ENCODE peak calls at places on chromosomes 16 and 17, in nine cellular contexts. One of them, this sample, is unnamed.

GRCh38 chr16:85798901-85799496 is 345 bp downstream of the EMC8 start:
- DNase-seq in A549: peak
- DNase-seq in stimulated activated CD4-positive, alpha-beta T cell treated with anti-CD3 and anti-CD28 coated beads, Interleukin-1b, Interleukin-23, amount 100 ng/mL, for 24 hours: peak
- DNase-seq in left ventricle myocardium superior: peak
- DNase-seq in Peyer's patch: no peak
- DNase-seq in nucleus accumbens: no peak
- DNase-seq in GM19239: peak
- DNase-seq in omental fat pad: no peak
- DNase-seq in activated T-helper 1 cell treated with anti-CD3 and anti-CD28 coated beads, Interleukin-12 subunit alpha, Interleukin-12 subunit beta, Interleukin-2, Interleukin-4 antibody, amounts not matched to agents 30 ng/mL and 10 ng/mL and 1 ng/mL, durations not matched to agents 14 hours and 24 hours and 36 hours: peak
- DNase-seq in this sample: no peak

GRCh38 chr17:19384723-19385391 is 2.1 kb downstream of the MFAP4 start:
- DNase-seq in A549: no peak
- DNase-seq in stimulated activated CD4-positive, alpha-beta T cell treated with anti-CD3 and anti-CD28 coated beads, Interleukin-1b, Interleukin-23, amount 100 ng/mL, for 24 hours: no peak
- DNase-seq in left ventricle myocardium superior: peak
- DNase-seq in Peyer's patch: peak
- DNase-seq in nucleus accumbens: peak
- DNase-seq in GM19239: no peak
- DNase-seq in omental fat pad: peak
- DNase-seq in activated T-helper 1 cell treated with anti-CD3 and anti-CD28 coated beads, Interleukin-12 subunit alpha, Interleukin-12 subunit beta, Interleukin-2, Interleukin-4 antibody, amounts not matched to agents 30 ng/mL and 10 ng/mL and 1 ng/mL, durations not matched to agents 14 hours and 24 hours and 36 hours: no peak
- DNase-seq in this sample: no peak

GRCh38 chr17:81961087-81961514 is at the start of gene NOTUM:
- DNase-seq in A549: no peak
- DNase-seq in stimulated activated CD4-positive, alpha-beta T cell treated with anti-CD3 and anti-CD28 coated beads, Interleukin-1b, Interleukin-23, amount 100 ng/mL, for 24 hours: no peak
- DNase-seq in left ventricle myocardium superior: no peak
- DNase-seq in Peyer's patch: no peak
- DNase-seq in nucleus accumbens: no peak
- DNase-seq in GM19239: no peak
- DNase-seq in omental fat pad: no peak
- DNase-seq in activated T-helper 1 cell treated with anti-CD3 and anti-CD28 coated beads, Interleukin-12 subunit alpha, Interleukin-12 subunit beta, Interleukin-2, Interleukin-4 antibody, amounts not matched to agents 30 ng/mL and 10 ng/mL and 1 ng/mL, durations not matched to agents 14 hours and 24 hours and 36 hours: no peak
- DNase-seq in this sample: no peak

GRCh38 chr17:3502466-3502865 is 26.7 kb downstream of the ASPA start:
- DNase-seq in A549: no peak
- DNase-seq in stimulated activated CD4-positive, alpha-beta T cell treated with anti-CD3 and anti-CD28 coated beads, Interleukin-1b, Interleukin-23, amount 100 ng/mL, for 24 hours: no peak
- DNase-seq in left ventricle myocardium superior: no peak
- DNase-seq in Peyer's patch: no peak
- DNase-seq in nucleus accumbens: peak
- DNase-seq in GM19239: no peak
- DNase-seq in omental fat pad: no peak
- DNase-seq in activated T-helper 1 cell treated with anti-CD3 and anti-CD28 coated beads, Interleukin-12 subunit alpha, Interleukin-12 subunit beta, Interleukin-2, Interleukin-4 antibody, amounts not matched to agents 30 ng/mL and 10 ng/mL and 1 ng/mL, durations not matched to agents 14 hours and 24 hours and 36 hours: no peak
- DNase-seq in this sample: no peak

GRCh38 chr16:51116353-51116752 is 34.7 kb downstream of the SALL1 start:
- DNase-seq in A549: no peak
- DNase-seq in stimulated activated CD4-positive, alpha-beta T cell treated with anti-CD3 and anti-CD28 coated beads, Interleukin-1b, Interleukin-23, amount 100 ng/mL, for 24 hours: no peak
- DNase-seq in left ventricle myocardium superior: no peak
- DNase-seq in Peyer's patch: no peak
- DNase-seq in nucleus accumbens: no peak
- DNase-seq in GM19239: no peak
- DNase-seq in omental fat pad: no peak
- DNase-seq in activated T-helper 1 cell treated with anti-CD3 and anti-CD28 coated beads, Interleukin-12 subunit alpha, Interleukin-12 subunit beta, Interleukin-2, Interleukin-4 antibody, amounts not matched to agents 30 ng/mL and 10 ng/mL and 1 ng/mL, durations not matched to agents 14 hours and 24 hours and 36 hours: no peak
- DNase-seq in this sample: no peak

GRCh38 chr17:77436058-77436442 is 295.3 kb downstream of the SEC14L1 start:
- DNase-seq in A549: no peak
- DNase-seq in stimulated activated CD4-positive, alpha-beta T cell treated with anti-CD3 and anti-CD28 coated beads, Interleukin-1b, Interleukin-23, amount 100 ng/mL, for 24 hours: no peak
- DNase-seq in left ventricle myocardium superior: peak
- DNase-seq in Peyer's patch: no peak
- DNase-seq in nucleus accumbens: no peak
- DNase-seq in GM19239: no peak
- DNase-seq in omental fat pad: no peak
- DNase-seq in activated T-helper 1 cell treated with anti-CD3 and anti-CD28 coated beads, Interleukin-12 subunit alpha, Interleukin-12 subunit beta, Interleukin-2, Interleukin-4 antibody, amounts not matched to agents 30 ng/mL and 10 ng/mL and 1 ng/mL, durations not matched to agents 14 hours and 24 hours and 36 hours: no peak
- DNase-seq in this sample: no peak

GRCh38 chr17:35094902-35095301 is 24.8 kb downstream of the RAD51D start:
- DNase-seq in A549: peak
- DNase-seq in stimulated activated CD4-positive, alpha-beta T cell treated with anti-CD3 and anti-CD28 coated beads, Interleukin-1b, Interleukin-23, amount 100 ng/mL, for 24 hours: no peak
- DNase-seq in left ventricle myocardium superior: no peak
- DNase-seq in Peyer's patch: no peak
- DNase-seq in nucleus accumbens: no peak
- DNase-seq in GM19239: no peak
- DNase-seq in omental fat pad: no peak
- DNase-seq in activated T-helper 1 cell treated with anti-CD3 and anti-CD28 coated beads, Interleukin-12 subunit alpha, Interleukin-12 subunit beta, Interleukin-2, Interleukin-4 antibody, amounts not matched to agents 30 ng/mL and 10 ng/mL and 1 ng/mL, durations not matched to agents 14 hours and 24 hours and 36 hours: no peak
- DNase-seq in this sample: no peak

GRCh38 chr17:77049440-77049839 is 91.3 kb upstream of the SEC14L1 start:
- DNase-seq in A549: no peak
- DNase-seq in stimulated activated CD4-positive, alpha-beta T cell treated with anti-CD3 and anti-CD28 coated beads, Interleukin-1b, Interleukin-23, amount 100 ng/mL, for 24 hours: no peak
- DNase-seq in left ventricle myocardium superior: no peak
- DNase-seq in Peyer's patch: no peak
- DNase-seq in nucleus accumbens: no peak
- DNase-seq in GM19239: no peak
- DNase-seq in omental fat pad: no peak
- DNase-seq in activated T-helper 1 cell treated with anti-CD3 and anti-CD28 coated beads, Interleukin-12 subunit alpha, Interleukin-12 subunit beta, Interleukin-2, Interleukin-4 antibody, amounts not matched to agents 30 ng/mL and 10 ng/mL and 1 ng/mL, durations not matched to agents 14 hours and 24 hours and 36 hours: no peak
- DNase-seq in this sample: no peak

GRCh38 chr16:72877374-72878028 is 170.4 kb downstream of the ZFHX3 start:
- DNase-seq in A549: peak
- DNase-seq in stimulated activated CD4-positive, alpha-beta T cell treated with anti-CD3 and anti-CD28 coated beads, Interleukin-1b, Interleukin-23, amount 100 ng/mL, for 24 hours: no peak
- DNase-seq in left ventricle myocardium superior: no peak
- DNase-seq in Peyer's patch: no peak
- DNase-seq in nucleus accumbens: no peak
- DNase-seq in GM19239: no peak
- DNase-seq in omental fat pad: no peak
- DNase-seq in activated T-helper 1 cell treated with anti-CD3 and anti-CD28 coated beads, Interleukin-12 subunit alpha, Interleukin-12 subunit beta, Interleukin-2, Interleukin-4 antibody, amounts not matched to agents 30 ng/mL and 10 ng/mL and 1 ng/mL, durations not matched to agents 14 hours and 24 hours and 36 hours: no peak
- DNase-seq in this sample: no peak

GRCh38 chr17:1907216-1907631 is 77.4 kb downstream of the RPA1 start:
- DNase-seq in A549: no peak
- DNase-seq in stimulated activated CD4-positive, alpha-beta T cell treated with anti-CD3 and anti-CD28 coated beads, Interleukin-1b, Interleukin-23, amount 100 ng/mL, for 24 hours: no peak
- DNase-seq in left ventricle myocardium superior: no peak
- DNase-seq in Peyer's patch: no peak
- DNase-seq in nucleus accumbens: no peak
- DNase-seq in GM19239: no peak
- DNase-seq in omental fat pad: no peak
- DNase-seq in activated T-helper 1 cell treated with anti-CD3 and anti-CD28 coated beads, Interleukin-12 subunit alpha, Interleukin-12 subunit beta, Interleukin-2, Interleukin-4 antibody, amounts not matched to agents 30 ng/mL and 10 ng/mL and 1 ng/mL, durations not matched to agents 14 hours and 24 hours and 36 hours: no peak
- DNase-seq in this sample: no peak

GRCh38 chr16:51816929-51817328 is 665.9 kb upstream of the SALL1 start:
- DNase-seq in A549: no peak
- DNase-seq in stimulated activated CD4-positive, alpha-beta T cell treated with anti-CD3 and anti-CD28 coated beads, Interleukin-1b, Interleukin-23, amount 100 ng/mL, for 24 hours: no peak
- DNase-seq in left ventricle myocardium superior: no peak
- DNase-seq in Peyer's patch: no peak
- DNase-seq in nucleus accumbens: no peak
- DNase-seq in GM19239: no peak
- DNase-seq in omental fat pad: no peak
- DNase-seq in activated T-helper 1 cell treated with anti-CD3 and anti-CD28 coated beads, Interleukin-12 subunit alpha, Interleukin-12 subunit beta, Interleukin-2, Interleukin-4 antibody, amounts not matched to agents 30 ng/mL and 10 ng/mL and 1 ng/mL, durations not matched to agents 14 hours and 24 hours and 36 hours: no peak
- DNase-seq in this sample: no peak

GRCh38 chr17:15332338-15332737 is 9.1 kb downstream of the TEKT3 start:
- DNase-seq in A549: no peak
- DNase-seq in stimulated activated CD4-positive, alpha-beta T cell treated with anti-CD3 and anti-CD28 coated beads, Interleukin-1b, Interleukin-23, amount 100 ng/mL, for 24 hours: no peak
- DNase-seq in left ventricle myocardium superior: no peak
- DNase-seq in Peyer's patch: no peak
- DNase-seq in nucleus accumbens: no peak
- DNase-seq in GM19239: no peak
- DNase-seq in omental fat pad: no peak
- DNase-seq in activated T-helper 1 cell treated with anti-CD3 and anti-CD28 coated beads, Interleukin-12 subunit alpha, Interleukin-12 subunit beta, Interleukin-2, Interleukin-4 antibody, amounts not matched to agents 30 ng/mL and 10 ng/mL and 1 ng/mL, durations not matched to agents 14 hours and 24 hours and 36 hours: no peak
- DNase-seq in this sample: no peak

GRCh38 chr16:3454631-3455147 is 11.2 kb downstream of the NAA60 start:
- DNase-seq in A549: no peak
- DNase-seq in stimulated activated CD4-positive, alpha-beta T cell treated with anti-CD3 and anti-CD28 coated beads, Interleukin-1b, Interleukin-23, amount 100 ng/mL, for 24 hours: no peak
- DNase-seq in left ventricle myocardium superior: no peak
- DNase-seq in Peyer's patch: no peak
- DNase-seq in nucleus accumbens: no peak
- DNase-seq in GM19239: no peak
- DNase-seq in omental fat pad: no peak
- DNase-seq in activated T-helper 1 cell treated with anti-CD3 and anti-CD28 coated beads, Interleukin-12 subunit alpha, Interleukin-12 subunit beta, Interleukin-2, Interleukin-4 antibody, amounts not matched to agents 30 ng/mL and 10 ng/mL and 1 ng/mL, durations not matched to agents 14 hours and 24 hours and 36 hours: no peak
- DNase-seq in this sample: no peak

GRCh38 chr17:4162366-4162765 is 19.4 kb downstream of the CYB5D2 start:
- DNase-seq in A549: no peak
- DNase-seq in stimulated activated CD4-positive, alpha-beta T cell treated with anti-CD3 and anti-CD28 coated beads, Interleukin-1b, Interleukin-23, amount 100 ng/mL, for 24 hours: no peak
- DNase-seq in left ventricle myocardium superior: no peak
- DNase-seq in Peyer's patch: no peak
- DNase-seq in nucleus accumbens: no peak
- DNase-seq in GM19239: no peak
- DNase-seq in omental fat pad: no peak
- DNase-seq in activated T-helper 1 cell treated with anti-CD3 and anti-CD28 coated beads, Interleukin-12 subunit alpha, Interleukin-12 subunit beta, Interleukin-2, Interleukin-4 antibody, amounts not matched to agents 30 ng/mL and 10 ng/mL and 1 ng/mL, durations not matched to agents 14 hours and 24 hours and 36 hours: no peak
- DNase-seq in this sample: no peak

GRCh38 chr17:17403899-17404576 is 72.8 kb upstream of the MED9 start:
- DNase-seq in A549: no peak
- DNase-seq in stimulated activated CD4-positive, alpha-beta T cell treated with anti-CD3 and anti-CD28 coated beads, Interleukin-1b, Interleukin-23, amount 100 ng/mL, for 24 hours: no peak
- DNase-seq in left ventricle myocardium superior: no peak
- DNase-seq in Peyer's patch: peak
- DNase-seq in nucleus accumbens: peak
- DNase-seq in GM19239: no peak
- DNase-seq in omental fat pad: no peak
- DNase-seq in activated T-helper 1 cell treated with anti-CD3 and anti-CD28 coated beads, Interleukin-12 subunit alpha, Interleukin-12 subunit beta, Interleukin-2, Interleukin-4 antibody, amounts not matched to agents 30 ng/mL and 10 ng/mL and 1 ng/mL, durations not matched to agents 14 hours and 24 hours and 36 hours: no peak
- DNase-seq in this sample: no peak

GRCh38 chr17:74325743-74326379 is at the start of gene KIF19:
- DNase-seq in A549: no peak
- DNase-seq in stimulated activated CD4-positive, alpha-beta T cell treated with anti-CD3 and anti-CD28 coated beads, Interleukin-1b, Interleukin-23, amount 100 ng/mL, for 24 hours: peak
- DNase-seq in left ventricle myocardium superior: peak
- DNase-seq in Peyer's patch: peak
- DNase-seq in nucleus accumbens: peak
- DNase-seq in GM19239: peak
- DNase-seq in omental fat pad: no peak
- DNase-seq in activated T-helper 1 cell treated with anti-CD3 and anti-CD28 coated beads, Interleukin-12 subunit alpha, Interleukin-12 subunit beta, Interleukin-2, Interleukin-4 antibody, amounts not matched to agents 30 ng/mL and 10 ng/mL and 1 ng/mL, durations not matched to agents 14 hours and 24 hours and 36 hours: peak
- DNase-seq in this sample: no peak

GRCh38 chr17:44623070-44623725 is 33.1 kb upstream of the MEIOC start:
- DNase-seq in A549: peak
- DNase-seq in stimulated activated CD4-positive, alpha-beta T cell treated with anti-CD3 and anti-CD28 coated beads, Interleukin-1b, Interleukin-23, amount 100 ng/mL, for 24 hours: no peak
- DNase-seq in left ventricle myocardium superior: no peak
- DNase-seq in Peyer's patch: no peak
- DNase-seq in nucleus accumbens: no peak
- DNase-seq in GM19239: no peak
- DNase-seq in omental fat pad: no peak
- DNase-seq in activated T-helper 1 cell treated with anti-CD3 and anti-CD28 coated beads, Interleukin-12 subunit alpha, Interleukin-12 subunit beta, Interleukin-2, Interleukin-4 antibody, amounts not matched to agents 30 ng/mL and 10 ng/mL and 1 ng/mL, durations not matched to agents 14 hours and 24 hours and 36 hours: no peak
- DNase-seq in this sample: no peak

GRCh38 chr16:68450741-68451140 is 2.4 kb upstream of the SMPD3 start:
- DNase-seq in A549: no peak
- DNase-seq in stimulated activated CD4-positive, alpha-beta T cell treated with anti-CD3 and anti-CD28 coated beads, Interleukin-1b, Interleukin-23, amount 100 ng/mL, for 24 hours: no peak
- DNase-seq in left ventricle myocardium superior: no peak
- DNase-seq in Peyer's patch: no peak
- DNase-seq in nucleus accumbens: no peak
- DNase-seq in GM19239: no peak
- DNase-seq in omental fat pad: no peak
- DNase-seq in activated T-helper 1 cell treated with anti-CD3 and anti-CD28 coated beads, Interleukin-12 subunit alpha, Interleukin-12 subunit beta, Interleukin-2, Interleukin-4 antibody, amounts not matched to agents 30 ng/mL and 10 ng/mL and 1 ng/mL, durations not matched to agents 14 hours and 24 hours and 36 hours: no peak
- DNase-seq in this sample: no peak

GRCh38 chr16:87226926-87227650 is 90.1 kb downstream of the C16orf95 start:
- DNase-seq in A549: no peak
- DNase-seq in stimulated activated CD4-positive, alpha-beta T cell treated with anti-CD3 and anti-CD28 coated beads, Interleukin-1b, Interleukin-23, amount 100 ng/mL, for 24 hours: no peak
- DNase-seq in left ventricle myocardium superior: no peak
- DNase-seq in Peyer's patch: no peak
- DNase-seq in nucleus accumbens: no peak
- DNase-seq in GM19239: no peak
- DNase-seq in omental fat pad: no peak
- DNase-seq in activated T-helper 1 cell treated with anti-CD3 and anti-CD28 coated beads, Interleukin-12 subunit alpha, Interleukin-12 subunit beta, Interleukin-2, Interleukin-4 antibody, amounts not matched to agents 30 ng/mL and 10 ng/mL and 1 ng/mL, durations not matched to agents 14 hours and 24 hours and 36 hours: no peak
- DNase-seq in this sample: no peak

GRCh38 chr16:66678314-66678713 is 18.2 kb downstream of the CMTM4 start:
- DNase-seq in A549: no peak
- DNase-seq in stimulated activated CD4-positive, alpha-beta T cell treated with anti-CD3 and anti-CD28 coated beads, Interleukin-1b, Interleukin-23, amount 100 ng/mL, for 24 hours: no peak
- DNase-seq in left ventricle myocardium superior: no peak
- DNase-seq in Peyer's patch: no peak
- DNase-seq in nucleus accumbens: no peak
- DNase-seq in GM19239: no peak
- DNase-seq in omental fat pad: no peak
- DNase-seq in activated T-helper 1 cell treated with anti-CD3 and anti-CD28 coated beads, Interleukin-12 subunit alpha, Interleukin-12 subunit beta, Interleukin-2, Interleukin-4 antibody, amounts not matched to agents 30 ng/mL and 10 ng/mL and 1 ng/mL, durations not matched to agents 14 hours and 24 hours and 36 hours: no peak
- DNase-seq in this sample: no peak

GRCh38 chr16:77383606-77384187 is 51.1 kb downstream of the ADAMTS18 start:
- DNase-seq in A549: no peak
- DNase-seq in stimulated activated CD4-positive, alpha-beta T cell treated with anti-CD3 and anti-CD28 coated beads, Interleukin-1b, Interleukin-23, amount 100 ng/mL, for 24 hours: no peak
- DNase-seq in left ventricle myocardium superior: no peak
- DNase-seq in Peyer's patch: no peak
- DNase-seq in nucleus accumbens: no peak
- DNase-seq in GM19239: no peak
- DNase-seq in omental fat pad: no peak
- DNase-seq in activated T-helper 1 cell treated with anti-CD3 and anti-CD28 coated beads, Interleukin-12 subunit alpha, Interleukin-12 subunit beta, Interleukin-2, Interleukin-4 antibody, amounts not matched to agents 30 ng/mL and 10 ng/mL and 1 ng/mL, durations not matched to agents 14 hours and 24 hours and 36 hours: no peak
- DNase-seq in this sample: no peak

GRCh38 chr16:4293822-4294457 is 21.1 kb upstream of the TFAP4 start:
- DNase-seq in A549: peak
- DNase-seq in stimulated activated CD4-positive, alpha-beta T cell treated with anti-CD3 and anti-CD28 coated beads, Interleukin-1b, Interleukin-23, amount 100 ng/mL, for 24 hours: no peak
- DNase-seq in left ventricle myocardium superior: peak
- DNase-seq in Peyer's patch: no peak
- DNase-seq in nucleus accumbens: peak
- DNase-seq in GM19239: no peak
- DNase-seq in omental fat pad: no peak
- DNase-seq in activated T-helper 1 cell treated with anti-CD3 and anti-CD28 coated beads, Interleukin-12 subunit alpha, Interleukin-12 subunit beta, Interleukin-2, Interleukin-4 antibody, amounts not matched to agents 30 ng/mL and 10 ng/mL and 1 ng/mL, durations not matched to agents 14 hours and 24 hours and 36 hours: no peak
- DNase-seq in this sample: no peak

GRCh38 chr17:6713130-6713917 is at the start of gene SLC13A5:
- DNase-seq in A549: peak
- DNase-seq in stimulated activated CD4-positive, alpha-beta T cell treated with anti-CD3 and anti-CD28 coated beads, Interleukin-1b, Interleukin-23, amount 100 ng/mL, for 24 hours: no peak
- DNase-seq in left ventricle myocardium superior: no peak
- DNase-seq in Peyer's patch: no peak
- DNase-seq in nucleus accumbens: no peak
- DNase-seq in GM19239: no peak
- DNase-seq in omental fat pad: no peak
- DNase-seq in activated T-helper 1 cell treated with anti-CD3 and anti-CD28 coated beads, Interleukin-12 subunit alpha, Interleukin-12 subunit beta, Interleukin-2, Interleukin-4 antibody, amounts not matched to agents 30 ng/mL and 10 ng/mL and 1 ng/mL, durations not matched to agents 14 hours and 24 hours and 36 hours: no peak
- DNase-seq in this sample: peak

GRCh38 chr17:8922451-8922850 is 43.1 kb downstream of the PIK3R5 start:
- DNase-seq in A549: no peak
- DNase-seq in stimulated activated CD4-positive, alpha-beta T cell treated with anti-CD3 and anti-CD28 coated beads, Interleukin-1b, Interleukin-23, amount 100 ng/mL, for 24 hours: no peak
- DNase-seq in left ventricle myocardium superior: no peak
- DNase-seq in Peyer's patch: no peak
- DNase-seq in nucleus accumbens: no peak
- DNase-seq in GM19239: no peak
- DNase-seq in omental fat pad: no peak
- DNase-seq in activated T-helper 1 cell treated with anti-CD3 and anti-CD28 coated beads, Interleukin-12 subunit alpha, Interleukin-12 subunit beta, Interleukin-2, Interleukin-4 antibody, amounts not matched to agents 30 ng/mL and 10 ng/mL and 1 ng/mL, durations not matched to agents 14 hours and 24 hours and 36 hours: no peak
- DNase-seq in this sample: no peak

GRCh38 chr17:71163121-71163812 is 957.6 kb upstream of the SOX9 start:
- DNase-seq in A549: no peak
- DNase-seq in stimulated activated CD4-positive, alpha-beta T cell treated with anti-CD3 and anti-CD28 coated beads, Interleukin-1b, Interleukin-23, amount 100 ng/mL, for 24 hours: no peak
- DNase-seq in left ventricle myocardium superior: no peak
- DNase-seq in Peyer's patch: no peak
- DNase-seq in nucleus accumbens: no peak
- DNase-seq in GM19239: no peak
- DNase-seq in omental fat pad: no peak
- DNase-seq in activated T-helper 1 cell treated with anti-CD3 and anti-CD28 coated beads, Interleukin-12 subunit alpha, Interleukin-12 subunit beta, Interleukin-2, Interleukin-4 antibody, amounts not matched to agents 30 ng/mL and 10 ng/mL and 1 ng/mL, durations not matched to agents 14 hours and 24 hours and 36 hours: no peak
- DNase-seq in this sample: no peak

GRCh38 chr17:73341350-73342056 is 29.7 kb upstream of the CDC42EP4 start:
- DNase-seq in A549: no peak
- DNase-seq in stimulated activated CD4-positive, alpha-beta T cell treated with anti-CD3 and anti-CD28 coated beads, Interleukin-1b, Interleukin-23, amount 100 ng/mL, for 24 hours: no peak
- DNase-seq in left ventricle myocardium superior: no peak
- DNase-seq in Peyer's patch: no peak
- DNase-seq in nucleus accumbens: no peak
- DNase-seq in GM19239: no peak
- DNase-seq in omental fat pad: no peak
- DNase-seq in activated T-helper 1 cell treated with anti-CD3 and anti-CD28 coated beads, Interleukin-12 subunit alpha, Interleukin-12 subunit beta, Interleukin-2, Interleukin-4 antibody, amounts not matched to agents 30 ng/mL and 10 ng/mL and 1 ng/mL, durations not matched to agents 14 hours and 24 hours and 36 hours: no peak
- DNase-seq in this sample: no peak

GRCh38 chr16:85253127-85253941 is 141.1 kb upstream of the CIBAR2 start:
- DNase-seq in A549: peak
- DNase-seq in stimulated activated CD4-positive, alpha-beta T cell treated with anti-CD3 and anti-CD28 coated beads, Interleukin-1b, Interleukin-23, amount 100 ng/mL, for 24 hours: peak
- DNase-seq in left ventricle myocardium superior: peak
- DNase-seq in Peyer's patch: peak
- DNase-seq in nucleus accumbens: peak
- DNase-seq in GM19239: peak
- DNase-seq in omental fat pad: no peak
- DNase-seq in activated T-helper 1 cell treated with anti-CD3 and anti-CD28 coated beads, Interleukin-12 subunit alpha, Interleukin-12 subunit beta, Interleukin-2, Interleukin-4 antibody, amounts not matched to agents 30 ng/mL and 10 ng/mL and 1 ng/mL, durations not matched to agents 14 hours and 24 hours and 36 hours: peak
- DNase-seq in this sample: peak

GRCh38 chr17:21493993-21494392 is 117.8 kb downstream of the KCNJ12 start:
- DNase-seq in A549: no peak
- DNase-seq in stimulated activated CD4-positive, alpha-beta T cell treated with anti-CD3 and anti-CD28 coated beads, Interleukin-1b, Interleukin-23, amount 100 ng/mL, for 24 hours: no peak
- DNase-seq in left ventricle myocardium superior: no peak
- DNase-seq in Peyer's patch: no peak
- DNase-seq in nucleus accumbens: no peak
- DNase-seq in GM19239: no peak
- DNase-seq in omental fat pad: no peak
- DNase-seq in activated T-helper 1 cell treated with anti-CD3 and anti-CD28 coated beads, Interleukin-12 subunit alpha, Interleukin-12 subunit beta, Interleukin-2, Interleukin-4 antibody, amounts not matched to agents 30 ng/mL and 10 ng/mL and 1 ng/mL, durations not matched to agents 14 hours and 24 hours and 36 hours: no peak
- DNase-seq in this sample: no peak

GRCh38 chr16:4755687-4756086 is 11.3 kb downstream of the ZNF500 start:
- DNase-seq in A549: no peak
- DNase-seq in stimulated activated CD4-positive, alpha-beta T cell treated with anti-CD3 and anti-CD28 coated beads, Interleukin-1b, Interleukin-23, amount 100 ng/mL, for 24 hours: no peak
- DNase-seq in left ventricle myocardium superior: no peak
- DNase-seq in Peyer's patch: no peak
- DNase-seq in nucleus accumbens: no peak
- DNase-seq in GM19239: no peak
- DNase-seq in omental fat pad: no peak
- DNase-seq in activated T-helper 1 cell treated with anti-CD3 and anti-CD28 coated beads, Interleukin-12 subunit alpha, Interleukin-12 subunit beta, Interleukin-2, Interleukin-4 antibody, amounts not matched to agents 30 ng/mL and 10 ng/mL and 1 ng/mL, durations not matched to agents 14 hours and 24 hours and 36 hours: no peak
- DNase-seq in this sample: no peak

GRCh38 chr16:10065014-10065413 is 117.2 kb downstream of the GRIN2A start:
- DNase-seq in A549: no peak
- DNase-seq in stimulated activated CD4-positive, alpha-beta T cell treated with anti-CD3 and anti-CD28 coated beads, Interleukin-1b, Interleukin-23, amount 100 ng/mL, for 24 hours: no peak
- DNase-seq in left ventricle myocardium superior: no peak
- DNase-seq in Peyer's patch: no peak
- DNase-seq in nucleus accumbens: no peak
- DNase-seq in GM19239: no peak
- DNase-seq in omental fat pad: no peak
- DNase-seq in activated T-helper 1 cell treated with anti-CD3 and anti-CD28 coated beads, Interleukin-12 subunit alpha, Interleukin-12 subunit beta, Interleukin-2, Interleukin-4 antibody, amounts not matched to agents 30 ng/mL and 10 ng/mL and 1 ng/mL, durations not matched to agents 14 hours and 24 hours and 36 hours: no peak
- DNase-seq in this sample: no peak

GRCh38 chr17:17275991-17276390 is 5.1 kb downstream of the COPS3 start:
- DNase-seq in A549: no peak
- DNase-seq in stimulated activated CD4-positive, alpha-beta T cell treated with anti-CD3 and anti-CD28 coated beads, Interleukin-1b, Interleukin-23, amount 100 ng/mL, for 24 hours: no peak
- DNase-seq in left ventricle myocardium superior: no peak
- DNase-seq in Peyer's patch: peak
- DNase-seq in nucleus accumbens: no peak
- DNase-seq in GM19239: no peak
- DNase-seq in omental fat pad: no peak
- DNase-seq in activated T-helper 1 cell treated with anti-CD3 and anti-CD28 coated beads, Interleukin-12 subunit alpha, Interleukin-12 subunit beta, Interleukin-2, Interleukin-4 antibody, amounts not matched to agents 30 ng/mL and 10 ng/mL and 1 ng/mL, durations not matched to agents 14 hours and 24 hours and 36 hours: no peak
- DNase-seq in this sample: no peak